ENCODE peak calls at places on chromosome 11, in ten cellular contexts. One of them, this sample, is unnamed.
A peak's percentile ranks its signal among the peaks of the same experiment; 100 is the strongest.

GRCh38 chr11:65489061-65489705 is 9.7 kb upstream of the MALAT1 start:
- DNase-seq in stromal cell of bone marrow: peak; percentile 72
- DNase-seq in non-pigmented ciliary epithelial cell: no peak
- DNase-seq in stimulated activated naive CD8-positive, alpha-beta T cell treated with anti-CD3 and anti-CD28 coated beads, Interleukin-15, Interleukin-2, amounts not matched to agents 100 U/mL and 50 U/mL, for 24 hours: no peak
- DNase-seq in PC-3: no peak
- DNase-seq in AG10803: peak; percentile 96
- DNase-seq in stimulated activated CD4-positive, alpha-beta T cell treated with anti-CD3 and anti-CD28 coated beads, Interleukin-1b, Interleukin-23, amount 100 ng/mL, for 24 hours: no peak
- DNase-seq in AG09309: no peak
- DNase-seq in stimulated activated CD8-positive, alpha-beta memory T cell treated with anti-CD3 and anti-CD28 coated beads, Interleukin-7, amount 100 ng/mL, for 1 hour: no peak
- DNase-seq in foreskin melanocyte: peak; percentile 78
- DNase-seq in this sample: no peak

GRCh38 chr11:124115782-124116616 is 749 bp downstream of the VWA5A start:
- DNase-seq in foreskin melanocyte: no peak
- DNase-seq in stromal cell of bone marrow: no peak
- DNase-seq in stimulated activated CD4-positive, alpha-beta T cell treated with anti-CD3 and anti-CD28 coated beads, Interleukin-1b, Interleukin-23, amount 100 ng/mL, for 24 hours: no peak
- DNase-seq in AG09309: no peak
- DNase-seq in non-pigmented ciliary epithelial cell: no peak
- DNase-seq in stimulated activated naive CD8-positive, alpha-beta T cell treated with anti-CD3 and anti-CD28 coated beads, Interleukin-15, Interleukin-2, amounts not matched to agents 100 U/mL and 50 U/mL, for 24 hours: peak; percentile 5
- DNase-seq in stimulated activated CD8-positive, alpha-beta memory T cell treated with anti-CD3 and anti-CD28 coated beads, Interleukin-7, amount 100 ng/mL, for 1 hour: no peak
- DNase-seq in PC-3: no peak
- DNase-seq in AG10803: no peak
- DNase-seq in this sample: no peak

GRCh38 chr11:123707206-123707605 is 34.3 kb downstream of the ZNF202 start:
- DNase-seq in stimulated activated CD4-positive, alpha-beta T cell treated with anti-CD3 and anti-CD28 coated beads, Interleukin-1b, Interleukin-23, amount 100 ng/mL, for 24 hours: no peak
- DNase-seq in foreskin melanocyte: no peak
- DNase-seq in non-pigmented ciliary epithelial cell: no peak
- DNase-seq in stimulated activated naive CD8-positive, alpha-beta T cell treated with anti-CD3 and anti-CD28 coated beads, Interleukin-15, Interleukin-2, amounts not matched to agents 100 U/mL and 50 U/mL, for 24 hours: no peak
- DNase-seq in PC-3: no peak
- DNase-seq in AG09309: no peak
- DNase-seq in stimulated activated CD8-positive, alpha-beta memory T cell treated with anti-CD3 and anti-CD28 coated beads, Interleukin-7, amount 100 ng/mL, for 1 hour: no peak
- DNase-seq in AG10803: no peak
- DNase-seq in stromal cell of bone marrow: no peak
- DNase-seq in this sample: no peak

GRCh38 chr11:48103621-48104561 is 112.7 kb upstream of the OR4B1 start:
- DNase-seq in non-pigmented ciliary epithelial cell: no peak
- DNase-seq in foreskin melanocyte: peak; percentile 99
- DNase-seq in AG10803: peak; percentile 62
- DNase-seq in stimulated activated CD8-positive, alpha-beta memory T cell treated with anti-CD3 and anti-CD28 coated beads, Interleukin-7, amount 100 ng/mL, for 1 hour: no peak
- DNase-seq in stimulated activated naive CD8-positive, alpha-beta T cell treated with anti-CD3 and anti-CD28 coated beads, Interleukin-15, Interleukin-2, amounts not matched to agents 100 U/mL and 50 U/mL, for 24 hours: no peak
- DNase-seq in stromal cell of bone marrow: no peak
- DNase-seq in AG09309: no peak
- DNase-seq in PC-3: peak; percentile 32
- DNase-seq in stimulated activated CD4-positive, alpha-beta T cell treated with anti-CD3 and anti-CD28 coated beads, Interleukin-1b, Interleukin-23, amount 100 ng/mL, for 24 hours: no peak
- DNase-seq in this sample: no peak

GRCh38 chr11:121452609-121453150 is at the start of gene SORL1-AS1:
- DNase-seq in stimulated activated naive CD8-positive, alpha-beta T cell treated with anti-CD3 and anti-CD28 coated beads, Interleukin-15, Interleukin-2, amounts not matched to agents 100 U/mL and 50 U/mL, for 24 hours: peak; percentile 62
- DNase-seq in foreskin melanocyte: no peak
- DNase-seq in PC-3: peak; percentile 47
- DNase-seq in non-pigmented ciliary epithelial cell: no peak
- DNase-seq in stimulated activated CD8-positive, alpha-beta memory T cell treated with anti-CD3 and anti-CD28 coated beads, Interleukin-7, amount 100 ng/mL, for 1 hour: no peak
- DNase-seq in AG09309: no peak
- DNase-seq in AG10803: no peak
- DNase-seq in stromal cell of bone marrow: no peak
- DNase-seq in stimulated activated CD4-positive, alpha-beta T cell treated with anti-CD3 and anti-CD28 coated beads, Interleukin-1b, Interleukin-23, amount 100 ng/mL, for 24 hours: no peak
- DNase-seq in this sample: peak; percentile 41

GRCh38 chr11:47766363-47767227 is 546 bp downstream of the FNBP4 start:
- DNase-seq in stimulated activated CD4-positive, alpha-beta T cell treated with anti-CD3 and anti-CD28 coated beads, Interleukin-1b, Interleukin-23, amount 100 ng/mL, for 24 hours: peak; percentile 61
- DNase-seq in stimulated activated CD8-positive, alpha-beta memory T cell treated with anti-CD3 and anti-CD28 coated beads, Interleukin-7, amount 100 ng/mL, for 1 hour: peak; percentile 38
- DNase-seq in non-pigmented ciliary epithelial cell: no peak
- DNase-seq in PC-3: peak; percentile 39
- DNase-seq in foreskin melanocyte: peak; percentile 59
- DNase-seq in AG09309: no peak
- DNase-seq in stimulated activated naive CD8-positive, alpha-beta T cell treated with anti-CD3 and anti-CD28 coated beads, Interleukin-15, Interleukin-2, amounts not matched to agents 100 U/mL and 50 U/mL, for 24 hours: peak; percentile 79
- DNase-seq in AG10803: peak; percentile 67
- DNase-seq in stromal cell of bone marrow: peak; percentile 54
- DNase-seq in this sample: peak; percentile 72

GRCh38 chr11:8342821-8343681 is 79.4 kb upstream of the LMO1 start:
- DNase-seq in PC-3: peak; percentile 79
- DNase-seq in stromal cell of bone marrow: no peak
- DNase-seq in stimulated activated CD4-positive, alpha-beta T cell treated with anti-CD3 and anti-CD28 coated beads, Interleukin-1b, Interleukin-23, amount 100 ng/mL, for 24 hours: no peak
- DNase-seq in AG09309: no peak
- DNase-seq in stimulated activated CD8-positive, alpha-beta memory T cell treated with anti-CD3 and anti-CD28 coated beads, Interleukin-7, amount 100 ng/mL, for 1 hour: no peak
- DNase-seq in foreskin melanocyte: no peak
- DNase-seq in AG10803: no peak
- DNase-seq in non-pigmented ciliary epithelial cell: no peak
- DNase-seq in stimulated activated naive CD8-positive, alpha-beta T cell treated with anti-CD3 and anti-CD28 coated beads, Interleukin-15, Interleukin-2, amounts not matched to agents 100 U/mL and 50 U/mL, for 24 hours: peak; percentile 28
- DNase-seq in this sample: no peak

GRCh38 chr11:73852049-73852448 is 24.6 kb downstream of the COA4 start:
- DNase-seq in stimulated activated naive CD8-positive, alpha-beta T cell treated with anti-CD3 and anti-CD28 coated beads, Interleukin-15, Interleukin-2, amounts not matched to agents 100 U/mL and 50 U/mL, for 24 hours: no peak
- DNase-seq in AG10803: no peak
- DNase-seq in stimulated activated CD4-positive, alpha-beta T cell treated with anti-CD3 and anti-CD28 coated beads, Interleukin-1b, Interleukin-23, amount 100 ng/mL, for 24 hours: no peak
- DNase-seq in PC-3: no peak
- DNase-seq in stimulated activated CD8-positive, alpha-beta memory T cell treated with anti-CD3 and anti-CD28 coated beads, Interleukin-7, amount 100 ng/mL, for 1 hour: no peak
- DNase-seq in foreskin melanocyte: no peak
- DNase-seq in stromal cell of bone marrow: no peak
- DNase-seq in AG09309: no peak
- DNase-seq in non-pigmented ciliary epithelial cell: no peak
- DNase-seq in this sample: no peak

GRCh38 chr11:95074806-95075563 is 8.3 kb downstream of the SRSF8 start:
- DNase-seq in AG09309: no peak
- DNase-seq in non-pigmented ciliary epithelial cell: no peak
- DNase-seq in stimulated activated CD4-positive, alpha-beta T cell treated with anti-CD3 and anti-CD28 coated beads, Interleukin-1b, Interleukin-23, amount 100 ng/mL, for 24 hours: no peak
- DNase-seq in stromal cell of bone marrow: no peak
- DNase-seq in foreskin melanocyte: no peak
- DNase-seq in stimulated activated CD8-positive, alpha-beta memory T cell treated with anti-CD3 and anti-CD28 coated beads, Interleukin-7, amount 100 ng/mL, for 1 hour: no peak
- DNase-seq in stimulated activated naive CD8-positive, alpha-beta T cell treated with anti-CD3 and anti-CD28 coated beads, Interleukin-15, Interleukin-2, amounts not matched to agents 100 U/mL and 50 U/mL, for 24 hours: no peak
- DNase-seq in AG10803: no peak
- DNase-seq in PC-3: peak; percentile 37
- DNase-seq in this sample: no peak

GRCh38 chr11:108912587-108912986 is 247.7 kb downstream of the DDX10 start:
- DNase-seq in PC-3: no peak
- DNase-seq in non-pigmented ciliary epithelial cell: no peak
- DNase-seq in foreskin melanocyte: no peak
- DNase-seq in stimulated activated naive CD8-positive, alpha-beta T cell treated with anti-CD3 and anti-CD28 coated beads, Interleukin-15, Interleukin-2, amounts not matched to agents 100 U/mL and 50 U/mL, for 24 hours: no peak
- DNase-seq in stimulated activated CD8-positive, alpha-beta memory T cell treated with anti-CD3 and anti-CD28 coated beads, Interleukin-7, amount 100 ng/mL, for 1 hour: no peak
- DNase-seq in stromal cell of bone marrow: no peak
- DNase-seq in stimulated activated CD4-positive, alpha-beta T cell treated with anti-CD3 and anti-CD28 coated beads, Interleukin-1b, Interleukin-23, amount 100 ng/mL, for 24 hours: no peak
- DNase-seq in AG10803: peak; percentile 59
- DNase-seq in AG09309: no peak
- DNase-seq in this sample: no peak

GRCh38 chr11:102287963-102288744 is 29.1 kb upstream of the BIRC3 start:
- DNase-seq in non-pigmented ciliary epithelial cell: no peak
- DNase-seq in AG10803: peak; percentile 78
- DNase-seq in stimulated activated CD4-positive, alpha-beta T cell treated with anti-CD3 and anti-CD28 coated beads, Interleukin-1b, Interleukin-23, amount 100 ng/mL, for 24 hours: no peak
- DNase-seq in stimulated activated CD8-positive, alpha-beta memory T cell treated with anti-CD3 and anti-CD28 coated beads, Interleukin-7, amount 100 ng/mL, for 1 hour: no peak
- DNase-seq in AG09309: peak; percentile 41
- DNase-seq in stromal cell of bone marrow: no peak
- DNase-seq in PC-3: peak; percentile 96
- DNase-seq in stimulated activated naive CD8-positive, alpha-beta T cell treated with anti-CD3 and anti-CD28 coated beads, Interleukin-15, Interleukin-2, amounts not matched to agents 100 U/mL and 50 U/mL, for 24 hours: peak; percentile 47
- DNase-seq in foreskin melanocyte: peak; percentile 54
- DNase-seq in this sample: no peak

GRCh38 chr11:75777461-75778110 is 9.0 kb downstream of the DGAT2 start:
- DNase-seq in AG10803: no peak
- DNase-seq in AG09309: no peak
- DNase-seq in foreskin melanocyte: no peak
- DNase-seq in non-pigmented ciliary epithelial cell: no peak
- DNase-seq in stimulated activated CD4-positive, alpha-beta T cell treated with anti-CD3 and anti-CD28 coated beads, Interleukin-1b, Interleukin-23, amount 100 ng/mL, for 24 hours: no peak
- DNase-seq in stromal cell of bone marrow: no peak
- DNase-seq in stimulated activated naive CD8-positive, alpha-beta T cell treated with anti-CD3 and anti-CD28 coated beads, Interleukin-15, Interleukin-2, amounts not matched to agents 100 U/mL and 50 U/mL, for 24 hours: no peak
- DNase-seq in stimulated activated CD8-positive, alpha-beta memory T cell treated with anti-CD3 and anti-CD28 coated beads, Interleukin-7, amount 100 ng/mL, for 1 hour: no peak
- DNase-seq in PC-3: peak; percentile 37
- DNase-seq in this sample: no peak

GRCh38 chr11:84316866-84317560 is 1030.8 kb upstream of the CCDC90B start:
- DNase-seq in stimulated activated CD8-positive, alpha-beta memory T cell treated with anti-CD3 and anti-CD28 coated beads, Interleukin-7, amount 100 ng/mL, for 1 hour: no peak
- DNase-seq in non-pigmented ciliary epithelial cell: peak; percentile 20
- DNase-seq in AG09309: peak; percentile 10
- DNase-seq in stromal cell of bone marrow: peak; percentile 36
- DNase-seq in AG10803: peak; percentile 34
- DNase-seq in stimulated activated CD4-positive, alpha-beta T cell treated with anti-CD3 and anti-CD28 coated beads, Interleukin-1b, Interleukin-23, amount 100 ng/mL, for 24 hours: no peak
- DNase-seq in stimulated activated naive CD8-positive, alpha-beta T cell treated with anti-CD3 and anti-CD28 coated beads, Interleukin-15, Interleukin-2, amounts not matched to agents 100 U/mL and 50 U/mL, for 24 hours: no peak
- DNase-seq in PC-3: peak; percentile 15
- DNase-seq in foreskin melanocyte: no peak
- DNase-seq in this sample: no peak

GRCh38 chr11:117843666-117844484 is 19.3 kb upstream of the FXYD2 start:
- DNase-seq in stimulated activated CD4-positive, alpha-beta T cell treated with anti-CD3 and anti-CD28 coated beads, Interleukin-1b, Interleukin-23, amount 100 ng/mL, for 24 hours: peak; percentile 80
- DNase-seq in AG10803: peak; percentile 53
- DNase-seq in stimulated activated CD8-positive, alpha-beta memory T cell treated with anti-CD3 and anti-CD28 coated beads, Interleukin-7, amount 100 ng/mL, for 1 hour: peak; percentile 67
- DNase-seq in foreskin melanocyte: peak; percentile 34
- DNase-seq in AG09309: peak; percentile 8
- DNase-seq in non-pigmented ciliary epithelial cell: no peak
- DNase-seq in stimulated activated naive CD8-positive, alpha-beta T cell treated with anti-CD3 and anti-CD28 coated beads, Interleukin-15, Interleukin-2, amounts not matched to agents 100 U/mL and 50 U/mL, for 24 hours: peak; percentile 91
- DNase-seq in stromal cell of bone marrow: peak; percentile 21
- DNase-seq in PC-3: peak; percentile 82
- DNase-seq in this sample: peak; percentile 72

GRCh38 chr11:124277207-124277606 is 21.0 kb downstream of the OR8G5 start:
- DNase-seq in PC-3: no peak
- DNase-seq in AG09309: no peak
- DNase-seq in stromal cell of bone marrow: no peak
- DNase-seq in foreskin melanocyte: no peak
- DNase-seq in stimulated activated CD8-positive, alpha-beta memory T cell treated with anti-CD3 and anti-CD28 coated beads, Interleukin-7, amount 100 ng/mL, for 1 hour: no peak
- DNase-seq in stimulated activated CD4-positive, alpha-beta T cell treated with anti-CD3 and anti-CD28 coated beads, Interleukin-1b, Interleukin-23, amount 100 ng/mL, for 24 hours: no peak
- DNase-seq in AG10803: no peak
- DNase-seq in stimulated activated naive CD8-positive, alpha-beta T cell treated with anti-CD3 and anti-CD28 coated beads, Interleukin-15, Interleukin-2, amounts not matched to agents 100 U/mL and 50 U/mL, for 24 hours: no peak
- DNase-seq in non-pigmented ciliary epithelial cell: no peak
- DNase-seq in this sample: no peak

GRCh38 chr11:78809931-78810481 is 235.3 kb upstream of the NARS2 start:
- DNase-seq in stimulated activated naive CD8-positive, alpha-beta T cell treated with anti-CD3 and anti-CD28 coated beads, Interleukin-15, Interleukin-2, amounts not matched to agents 100 U/mL and 50 U/mL, for 24 hours: no peak
- DNase-seq in stromal cell of bone marrow: no peak
- DNase-seq in foreskin melanocyte: no peak
- DNase-seq in non-pigmented ciliary epithelial cell: no peak
- DNase-seq in stimulated activated CD4-positive, alpha-beta T cell treated with anti-CD3 and anti-CD28 coated beads, Interleukin-1b, Interleukin-23, amount 100 ng/mL, for 24 hours: no peak
- DNase-seq in PC-3: no peak
- DNase-seq in stimulated activated CD8-positive, alpha-beta memory T cell treated with anti-CD3 and anti-CD28 coated beads, Interleukin-7, amount 100 ng/mL, for 1 hour: no peak
- DNase-seq in AG10803: peak; percentile 55
- DNase-seq in AG09309: no peak
- DNase-seq in this sample: no peak